ENCODE peak calls at places on chromosome 2, in eight cellular contexts. One of them, this sample, is unnamed.

GRCh38 chr2:215401896-215402379 is 33.9 kb downstream of the FN1 start:
- DNase-seq in lower leg skin: no peak
- DNase-seq in small intestine: no peak
- DNase-seq in astrocyte: peak
- DNase-seq in CD4-positive, CD25-positive, alpha-beta regulatory T cell: no peak
- DNase-seq in SJSA1: no peak
- DNase-seq in AG10803: peak
- DNase-seq in fibroblast of lung: peak
- DNase-seq in this sample: no peak

GRCh38 chr2:200507179-200507578 is 2.7 kb downstream of the KCTD18 start:
- DNase-seq in lower leg skin: no peak
- DNase-seq in small intestine: peak
- DNase-seq in astrocyte: no peak
- DNase-seq in CD4-positive, CD25-positive, alpha-beta regulatory T cell: no peak
- DNase-seq in SJSA1: no peak
- DNase-seq in AG10803: no peak
- DNase-seq in fibroblast of lung: no peak
- DNase-seq in this sample: no peak

GRCh38 chr2:191018663-191019119 is 4.7 kb upstream of the STAT1 start:
- DNase-seq in lower leg skin: no peak
- DNase-seq in small intestine: no peak
- DNase-seq in astrocyte: no peak
- DNase-seq in CD4-positive, CD25-positive, alpha-beta regulatory T cell: no peak
- DNase-seq in SJSA1: no peak
- DNase-seq in AG10803: no peak
- DNase-seq in fibroblast of lung: no peak
- DNase-seq in this sample: no peak

GRCh38 chr2:240917009-240917683 is 11.0 kb downstream of the CROCC2 start:
- DNase-seq in lower leg skin: peak
- DNase-seq in small intestine: no peak
- DNase-seq in astrocyte: no peak
- DNase-seq in CD4-positive, CD25-positive, alpha-beta regulatory T cell: no peak
- DNase-seq in SJSA1: peak
- DNase-seq in AG10803: no peak
- DNase-seq in fibroblast of lung: no peak
- DNase-seq in this sample: no peak

GRCh38 chr2:146734042-146734715 is 1110.7 kb upstream of the ACVR2A start:
- DNase-seq in lower leg skin: no peak
- DNase-seq in small intestine: peak
- DNase-seq in astrocyte: peak
- DNase-seq in CD4-positive, CD25-positive, alpha-beta regulatory T cell: no peak
- DNase-seq in SJSA1: no peak
- DNase-seq in AG10803: peak
- DNase-seq in fibroblast of lung: peak
- DNase-seq in this sample: no peak

GRCh38 chr2:156687126-156687525 is 250.9 kb downstream of the GPD2 start:
- DNase-seq in lower leg skin: no peak
- DNase-seq in small intestine: no peak
- DNase-seq in astrocyte: no peak
- DNase-seq in CD4-positive, CD25-positive, alpha-beta regulatory T cell: no peak
- DNase-seq in SJSA1: no peak
- DNase-seq in AG10803: no peak
- DNase-seq in fibroblast of lung: no peak
- DNase-seq in this sample: no peak

GRCh38 chr2:230794472-230794871 is 70.3 kb upstream of the ITM2C start:
- DNase-seq in lower leg skin: no peak
- DNase-seq in small intestine: no peak
- DNase-seq in astrocyte: no peak
- DNase-seq in CD4-positive, CD25-positive, alpha-beta regulatory T cell: no peak
- DNase-seq in SJSA1: peak
- DNase-seq in AG10803: no peak
- DNase-seq in fibroblast of lung: peak
- DNase-seq in this sample: peak

GRCh38 chr2:218295029-218295428 is 2.7 kb upstream of the TMBIM1 start:
- DNase-seq in lower leg skin: no peak
- DNase-seq in small intestine: peak
- DNase-seq in astrocyte: no peak
- DNase-seq in CD4-positive, CD25-positive, alpha-beta regulatory T cell: no peak
- DNase-seq in SJSA1: no peak
- DNase-seq in AG10803: no peak
- DNase-seq in fibroblast of lung: no peak
- DNase-seq in this sample: no peak

GRCh38 chr2:151049746-151050145 is 211.9 kb downstream of the RBM43 start:
- DNase-seq in lower leg skin: no peak
- DNase-seq in small intestine: peak
- DNase-seq in astrocyte: peak
- DNase-seq in CD4-positive, CD25-positive, alpha-beta regulatory T cell: no peak
- DNase-seq in SJSA1: no peak
- DNase-seq in AG10803: peak
- DNase-seq in fibroblast of lung: peak
- DNase-seq in this sample: no peak

GRCh38 chr2:71101656-71102055 is 28.4 kb downstream of the MCEE start:
- DNase-seq in lower leg skin: no peak
- DNase-seq in small intestine: no peak
- DNase-seq in astrocyte: peak
- DNase-seq in CD4-positive, CD25-positive, alpha-beta regulatory T cell: no peak
- DNase-seq in SJSA1: no peak
- DNase-seq in AG10803: peak
- DNase-seq in fibroblast of lung: peak
- DNase-seq in this sample: no peak

GRCh38 chr2:216687646-216688045 is 7.7 kb downstream of the IGFBP5 start:
- DNase-seq in lower leg skin: peak
- DNase-seq in small intestine: no peak
- DNase-seq in astrocyte: no peak
- DNase-seq in CD4-positive, CD25-positive, alpha-beta regulatory T cell: no peak
- DNase-seq in SJSA1: no peak
- DNase-seq in AG10803: no peak
- DNase-seq in fibroblast of lung: no peak
- DNase-seq in this sample: peak

GRCh38 chr2:168697668-168698121 is 104.7 kb upstream of the NOSTRIN start:
- DNase-seq in lower leg skin: no peak
- DNase-seq in small intestine: peak
- DNase-seq in astrocyte: peak
- DNase-seq in CD4-positive, CD25-positive, alpha-beta regulatory T cell: no peak
- DNase-seq in SJSA1: no peak
- DNase-seq in AG10803: peak
- DNase-seq in fibroblast of lung: peak
- DNase-seq in this sample: no peak

GRCh38 chr2:113980946-113981345 is 91.1 kb downstream of the ACTR3 start:
- DNase-seq in lower leg skin: no peak
- DNase-seq in small intestine: no peak
- DNase-seq in astrocyte: peak
- DNase-seq in CD4-positive, CD25-positive, alpha-beta regulatory T cell: no peak
- DNase-seq in SJSA1: no peak
- DNase-seq in AG10803: peak
- DNase-seq in fibroblast of lung: peak
- DNase-seq in this sample: no peak

GRCh38 chr2:9222246-9222898 is 15.8 kb downstream of the ASAP2 start:
- DNase-seq in lower leg skin: no peak
- DNase-seq in small intestine: no peak
- DNase-seq in astrocyte: no peak
- DNase-seq in CD4-positive, CD25-positive, alpha-beta regulatory T cell: no peak
- DNase-seq in SJSA1: no peak
- DNase-seq in AG10803: peak
- DNase-seq in fibroblast of lung: peak
- DNase-seq in this sample: no peak

GRCh38 chr2:111116843-111117665 is 3.7 kb upstream of the BCL2L11 start:
- DNase-seq in lower leg skin: peak
- DNase-seq in small intestine: peak
- DNase-seq in astrocyte: peak
- DNase-seq in CD4-positive, CD25-positive, alpha-beta regulatory T cell: peak
- DNase-seq in SJSA1: peak
- DNase-seq in AG10803: peak
- DNase-seq in fibroblast of lung: peak
- DNase-seq in this sample: peak

GRCh38 chr2:108139521-108139920 is 100.2 kb upstream of the SULT1C3 start:
- DNase-seq in lower leg skin: no peak
- DNase-seq in small intestine: peak
- DNase-seq in astrocyte: peak
- DNase-seq in CD4-positive, CD25-positive, alpha-beta regulatory T cell: no peak
- DNase-seq in SJSA1: no peak
- DNase-seq in AG10803: peak
- DNase-seq in fibroblast of lung: peak
- DNase-seq in this sample: no peak

GRCh38 chr2:99066075-99066557 is 75.4 kb upstream of the C2orf15 start:
- DNase-seq in lower leg skin: no peak
- DNase-seq in small intestine: peak
- DNase-seq in astrocyte: peak
- DNase-seq in CD4-positive, CD25-positive, alpha-beta regulatory T cell: peak
- DNase-seq in SJSA1: no peak
- DNase-seq in AG10803: peak
- DNase-seq in fibroblast of lung: peak
- DNase-seq in this sample: no peak

GRCh38 chr2:142571934-142572333 is 305.5 kb upstream of the KYNU start:
- DNase-seq in lower leg skin: no peak
- DNase-seq in small intestine: no peak
- DNase-seq in astrocyte: no peak
- DNase-seq in CD4-positive, CD25-positive, alpha-beta regulatory T cell: no peak
- DNase-seq in SJSA1: no peak
- DNase-seq in AG10803: no peak
- DNase-seq in fibroblast of lung: no peak
- DNase-seq in this sample: no peak

GRCh38 chr2:132252191-132252893 is 90.6 kb upstream of the ANKRD30BL start:
- DNase-seq in lower leg skin: peak
- DNase-seq in small intestine: no peak
- DNase-seq in astrocyte: no peak
- DNase-seq in CD4-positive, CD25-positive, alpha-beta regulatory T cell: no peak
- DNase-seq in SJSA1: no peak
- DNase-seq in AG10803: no peak
- DNase-seq in fibroblast of lung: no peak
- DNase-seq in this sample: no peak

GRCh38 chr2:172829229-172829628 is 93.6 kb downstream of the RAPGEF4 start:
- DNase-seq in lower leg skin: no peak
- DNase-seq in small intestine: no peak
- DNase-seq in astrocyte: peak
- DNase-seq in CD4-positive, CD25-positive, alpha-beta regulatory T cell: no peak
- DNase-seq in SJSA1: peak
- DNase-seq in AG10803: peak
- DNase-seq in fibroblast of lung: peak
- DNase-seq in this sample: no peak

GRCh38 chr2:1972428-1972827 is 228.1 kb upstream of the PXDN start:
- DNase-seq in lower leg skin: no peak
- DNase-seq in small intestine: no peak
- DNase-seq in astrocyte: peak
- DNase-seq in CD4-positive, CD25-positive, alpha-beta regulatory T cell: no peak
- DNase-seq in SJSA1: no peak
- DNase-seq in AG10803: no peak
- DNase-seq in fibroblast of lung: peak
- DNase-seq in this sample: no peak

GRCh38 chr2:224816816-224817215 is 100.7 kb upstream of the CCDC195 start:
- DNase-seq in lower leg skin: no peak
- DNase-seq in small intestine: no peak
- DNase-seq in astrocyte: peak
- DNase-seq in CD4-positive, CD25-positive, alpha-beta regulatory T cell: no peak
- DNase-seq in SJSA1: no peak
- DNase-seq in AG10803: peak
- DNase-seq in fibroblast of lung: peak
- DNase-seq in this sample: no peak
- H3K4me3 ChIP-seq in lower leg skin: no peak
- H3K4me3 ChIP-seq in small intestine: no peak
- H3K4me3 ChIP-seq in astrocyte: peak
- H3K4me3 ChIP-seq in CD4-positive, CD25-positive, alpha-beta regulatory T cell: no peak
- H3K4me3 ChIP-seq in SJSA1: no peak
- H3K4me3 ChIP-seq in AG10803: no peak
- H3K4me3 ChIP-seq in fibroblast of lung: no peak
- H3K4me3 ChIP-seq in this sample: no peak

DNA sequence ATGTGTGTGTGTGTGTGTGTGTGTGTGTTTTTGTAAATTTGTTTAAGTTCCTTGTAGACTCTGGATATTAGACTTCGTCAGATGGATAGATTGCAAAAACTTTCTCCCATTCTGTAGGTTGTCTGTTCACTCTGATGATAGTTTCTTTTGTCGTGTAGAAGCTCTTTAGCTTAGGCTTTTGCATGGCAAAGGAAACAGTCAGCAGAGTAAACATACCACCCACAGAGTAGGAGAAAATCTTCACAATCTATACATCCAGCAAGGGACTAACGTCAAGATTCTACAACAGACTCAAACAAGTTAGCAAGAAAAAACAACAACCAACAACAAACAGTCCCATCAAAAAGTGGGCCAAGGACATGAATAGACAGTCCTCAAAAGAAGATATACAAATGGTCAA is 336.7 kb upstream of the ATP5MC3 start:
- DNase-seq in lower leg skin: no peak
- DNase-seq in small intestine: no peak
- DNase-seq in astrocyte: no peak
- DNase-seq in CD4-positive, CD25-positive, alpha-beta regulatory T cell: no peak
- DNase-seq in SJSA1: no peak
- DNase-seq in AG10803: no peak
- DNase-seq in fibroblast of lung: no peak
- DNase-seq in this sample: no peak
- H3K4me3 ChIP-seq in lower leg skin: no peak
- H3K4me3 ChIP-seq in small intestine: no peak
- H3K4me3 ChIP-seq in astrocyte: no peak
- H3K4me3 ChIP-seq in CD4-positive, CD25-positive, alpha-beta regulatory T cell: no peak
- H3K4me3 ChIP-seq in SJSA1: no peak
- H3K4me3 ChIP-seq in AG10803: no peak
- H3K4me3 ChIP-seq in fibroblast of lung: no peak
- H3K4me3 ChIP-seq in this sample: no peak

GRCh38 chr2:201807452-201807980 is 1.2 kb downstream of the CDK15 start:
- DNase-seq in lower leg skin: no peak
- DNase-seq in small intestine: no peak
- DNase-seq in astrocyte: peak
- DNase-seq in CD4-positive, CD25-positive, alpha-beta regulatory T cell: no peak
- DNase-seq in SJSA1: no peak
- DNase-seq in AG10803: peak
- DNase-seq in fibroblast of lung: peak
- DNase-seq in this sample: no peak

GRCh38 chr2:201808070-201808469 is 1.7 kb downstream of the CDK15 start:
- DNase-seq in lower leg skin: no peak
- DNase-seq in small intestine: no peak
- DNase-seq in astrocyte: no peak
- DNase-seq in CD4-positive, CD25-positive, alpha-beta regulatory T cell: no peak
- DNase-seq in SJSA1: no peak
- DNase-seq in AG10803: no peak
- DNase-seq in fibroblast of lung: no peak
- DNase-seq in this sample: no peak

GRCh38 chr2:201810592-201810991 is 4.3 kb downstream of the CDK15 start:
- DNase-seq in lower leg skin: no peak
- DNase-seq in small intestine: no peak
- DNase-seq in astrocyte: no peak
- DNase-seq in CD4-positive, CD25-positive, alpha-beta regulatory T cell: no peak
- DNase-seq in SJSA1: no peak
- DNase-seq in AG10803: no peak
- DNase-seq in fibroblast of lung: no peak
- DNase-seq in this sample: no peak

GRCh38 chr2:201809633-201810032 is 3.3 kb downstream of the CDK15 start:
- DNase-seq in lower leg skin: no peak
- DNase-seq in small intestine: no peak
- DNase-seq in astrocyte: no peak
- DNase-seq in CD4-positive, CD25-positive, alpha-beta regulatory T cell: no peak
- DNase-seq in SJSA1: no peak
- DNase-seq in AG10803: no peak
- DNase-seq in fibroblast of lung: no peak
- DNase-seq in this sample: no peak

GRCh38 chr2:201806442-201806841 is at the start of gene CDK15:
- DNase-seq in lower leg skin: no peak
- DNase-seq in small intestine: peak
- DNase-seq in astrocyte: peak
- DNase-seq in CD4-positive, CD25-positive, alpha-beta regulatory T cell: no peak
- DNase-seq in SJSA1: no peak
- DNase-seq in AG10803: peak
- DNase-seq in fibroblast of lung: peak
- DNase-seq in this sample: no peak
- H3K4me3 ChIP-seq in lower leg skin: no peak
- H3K4me3 ChIP-seq in small intestine: no peak
- H3K4me3 ChIP-seq in astrocyte: no peak
- H3K4me3 ChIP-seq in CD4-positive, CD25-positive, alpha-beta regulatory T cell: no peak
- H3K4me3 ChIP-seq in SJSA1: no peak
- H3K4me3 ChIP-seq in AG10803: peak
- H3K4me3 ChIP-seq in fibroblast of lung: peak
- H3K4me3 ChIP-seq in this sample: no peak

GRCh38 chr2:206086683-206087350 is 843 bp upstream of the INO80D start:
- DNase-seq in lower leg skin: no peak
- DNase-seq in small intestine: peak
- DNase-seq in astrocyte: no peak
- DNase-seq in CD4-positive, CD25-positive, alpha-beta regulatory T cell: no peak
- DNase-seq in SJSA1: no peak
- DNase-seq in AG10803: no peak
- DNase-seq in fibroblast of lung: peak
- DNase-seq in this sample: no peak
- H3K4me3 ChIP-seq in lower leg skin: no peak
- H3K4me3 ChIP-seq in small intestine: no peak
- H3K4me3 ChIP-seq in astrocyte: peak
- H3K4me3 ChIP-seq in CD4-positive, CD25-positive, alpha-beta regulatory T cell: peak
- H3K4me3 ChIP-seq in SJSA1: peak
- H3K4me3 ChIP-seq in AG10803: peak
- H3K4me3 ChIP-seq in fibroblast of lung: peak
- H3K4me3 ChIP-seq in this sample: peak

This sample was measured in CD8-positive, alpha-beta T cell.